ENCODE peak calls at places on chromosomes 4 and X, in five cellular contexts. One of them, this sample, is unnamed.

GRCh38 chr4:3232001-3232400 is 17.0 kb upstream of the MSANTD1 start:
- DNase-seq in SK-N-SH: no peak
- DNase-seq in naive thymus-derived CD4-positive, alpha-beta T cell: no peak
- DNase-seq in CD4-positive, alpha-beta memory T cell: no peak
- DNase-seq in H7: no peak
- DNase-seq in this sample: no peak

GRCh38 chr4:120771907-120772306 is 150.6 kb downstream of the PRDM5 start:
- DNase-seq in SK-N-SH: no peak
- DNase-seq in naive thymus-derived CD4-positive, alpha-beta T cell: no peak
- DNase-seq in CD4-positive, alpha-beta memory T cell: no peak
- DNase-seq in H7: peak; percentile 7
- DNase-seq in this sample: no peak

GRCh38 chrX:49230500-49231232 is 2.5 kb downstream of the CACNA1F start:
- DNase-seq in SK-N-SH: no peak
- DNase-seq in naive thymus-derived CD4-positive, alpha-beta T cell: peak; percentile 63
- DNase-seq in CD4-positive, alpha-beta memory T cell: peak; percentile 47
- DNase-seq in H7: peak; percentile 94
- DNase-seq in this sample: no peak

GRCh38 chrX:39242187-39242586 is 440.9 kb downstream of the MID1IP1 start:
- DNase-seq in SK-N-SH: peak; percentile 16
- DNase-seq in naive thymus-derived CD4-positive, alpha-beta T cell: no peak
- DNase-seq in CD4-positive, alpha-beta memory T cell: peak; percentile 21
- DNase-seq in H7: peak; percentile 31
- DNase-seq in this sample: peak; percentile 45

GRCh38 chrX:10327651-10328050 is 170.9 kb downstream of the CLCN4 start:
- DNase-seq in SK-N-SH: no peak
- DNase-seq in naive thymus-derived CD4-positive, alpha-beta T cell: no peak
- DNase-seq in CD4-positive, alpha-beta memory T cell: no peak
- DNase-seq in H7: peak; percentile 46
- DNase-seq in this sample: no peak

GRCh38 chrX:118484216-118484903 is 11.3 kb upstream of the DOCK11 start:
- DNase-seq in SK-N-SH: no peak
- DNase-seq in naive thymus-derived CD4-positive, alpha-beta T cell: no peak
- DNase-seq in CD4-positive, alpha-beta memory T cell: no peak
- DNase-seq in H7: no peak
- DNase-seq in this sample: no peak

GRCh38 chr4:128946929-128947328 is 137.4 kb downstream of the JADE1 start:
- DNase-seq in SK-N-SH: no peak
- DNase-seq in naive thymus-derived CD4-positive, alpha-beta T cell: no peak
- DNase-seq in CD4-positive, alpha-beta memory T cell: no peak
- DNase-seq in H7: no peak
- DNase-seq in this sample: no peak

GRCh38 chr4:184417802-184418511 is 56.4 kb downstream of the IRF2 start:
- DNase-seq in SK-N-SH: no peak
- DNase-seq in naive thymus-derived CD4-positive, alpha-beta T cell: peak; percentile 26
- DNase-seq in CD4-positive, alpha-beta memory T cell: peak; percentile 28
- DNase-seq in H7: no peak
- DNase-seq in this sample: no peak

GRCh38 chr4:25500626-25501318 is 123.7 kb downstream of the ANAPC4 start:
- DNase-seq in SK-N-SH: peak; percentile 42
- DNase-seq in naive thymus-derived CD4-positive, alpha-beta T cell: no peak
- DNase-seq in CD4-positive, alpha-beta memory T cell: no peak
- DNase-seq in H7: no peak
- DNase-seq in this sample: peak; percentile 92

GRCh38 chr4:13601848-13602247 is 25.7 kb downstream of the BOD1L1 start:
- DNase-seq in SK-N-SH: no peak
- DNase-seq in naive thymus-derived CD4-positive, alpha-beta T cell: no peak
- DNase-seq in CD4-positive, alpha-beta memory T cell: no peak
- DNase-seq in H7: no peak
- DNase-seq in this sample: no peak

GRCh38 chr4:7769936-7770674 is 169.6 kb downstream of the AFAP1 start:
- DNase-seq in SK-N-SH: peak; percentile 73
- DNase-seq in naive thymus-derived CD4-positive, alpha-beta T cell: no peak
- DNase-seq in CD4-positive, alpha-beta memory T cell: no peak
- DNase-seq in H7: peak; percentile 86
- DNase-seq in this sample: no peak

GRCh38 chr4:7767526-7767925 is 172.1 kb downstream of the AFAP1 start:
- DNase-seq in SK-N-SH: no peak
- DNase-seq in naive thymus-derived CD4-positive, alpha-beta T cell: no peak
- DNase-seq in CD4-positive, alpha-beta memory T cell: no peak
- DNase-seq in H7: no peak
- DNase-seq in this sample: no peak

GRCh38 chr4:7767966-7768365 is 171.7 kb downstream of the AFAP1 start:
- DNase-seq in SK-N-SH: no peak
- DNase-seq in naive thymus-derived CD4-positive, alpha-beta T cell: no peak
- DNase-seq in CD4-positive, alpha-beta memory T cell: no peak
- DNase-seq in H7: peak; percentile 45
- DNase-seq in this sample: no peak

GRCh38 chr4:7769308-7769841 is 170.3 kb downstream of the AFAP1 start:
- DNase-seq in SK-N-SH: no peak
- DNase-seq in naive thymus-derived CD4-positive, alpha-beta T cell: no peak
- DNase-seq in CD4-positive, alpha-beta memory T cell: no peak
- DNase-seq in H7: no peak
- DNase-seq in this sample: no peak

DNA sequence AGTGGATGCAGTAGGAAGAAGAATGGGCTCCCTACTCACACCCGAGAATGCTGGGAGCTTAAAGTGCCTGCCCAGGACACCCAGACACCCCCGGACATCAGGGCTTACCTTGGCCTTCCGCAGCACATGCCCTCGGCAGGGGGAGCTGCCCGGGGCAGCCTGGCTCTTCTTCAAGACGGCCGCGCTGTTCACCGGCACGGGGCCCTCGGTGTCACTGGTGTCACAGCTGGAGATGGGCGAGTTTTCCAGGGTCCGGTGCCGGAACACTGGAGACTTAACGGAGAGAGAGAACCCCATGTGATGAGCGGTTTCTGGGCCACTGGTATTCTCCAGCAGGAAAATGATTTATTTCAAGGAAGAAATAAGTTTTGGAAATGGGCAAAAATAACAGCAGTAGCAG is 170.9 kb downstream of the AFAP1 start:
- DNase-seq in SK-N-SH: no peak
- DNase-seq in naive thymus-derived CD4-positive, alpha-beta T cell: no peak
- DNase-seq in CD4-positive, alpha-beta memory T cell: no peak
- DNase-seq in H7: peak; percentile 39
- DNase-seq in this sample: no peak
- H3K36me3 ChIP-seq in SK-N-SH: peaks cover 90% of the 10 kb centered on the region
- H3K36me3 ChIP-seq in naive thymus-derived CD4-positive, alpha-beta T cell: no peaks in the 10 kb centered on the region
- H3K36me3 ChIP-seq in CD4-positive, alpha-beta memory T cell: peaks cover 4% of the 10 kb centered on the region
- H3K36me3 ChIP-seq in H7: peaks cover 1% of the 10 kb centered on the region
- H3K36me3 ChIP-seq in this sample: peaks cover 32% of the 10 kb centered on the region

GRCh38 chrX:151958101-151958500 is 16.4 kb downstream of the GABRE start:
- DNase-seq in SK-N-SH: no peak
- DNase-seq in naive thymus-derived CD4-positive, alpha-beta T cell: no peak
- DNase-seq in CD4-positive, alpha-beta memory T cell: no peak
- DNase-seq in H7: no peak
- DNase-seq in this sample: no peak
- H3K36me3 ChIP-seq in SK-N-SH: peaks cover 2% of the 10 kb centered on the region
- H3K36me3 ChIP-seq in naive thymus-derived CD4-positive, alpha-beta T cell: no peaks in the 10 kb centered on the region
- H3K36me3 ChIP-seq in CD4-positive, alpha-beta memory T cell: no peaks in the 10 kb centered on the region
- H3K36me3 ChIP-seq in H7: no peaks in the 10 kb centered on the region
- H3K36me3 ChIP-seq in this sample: peaks cover 35% of the 10 kb centered on the region

DNA sequence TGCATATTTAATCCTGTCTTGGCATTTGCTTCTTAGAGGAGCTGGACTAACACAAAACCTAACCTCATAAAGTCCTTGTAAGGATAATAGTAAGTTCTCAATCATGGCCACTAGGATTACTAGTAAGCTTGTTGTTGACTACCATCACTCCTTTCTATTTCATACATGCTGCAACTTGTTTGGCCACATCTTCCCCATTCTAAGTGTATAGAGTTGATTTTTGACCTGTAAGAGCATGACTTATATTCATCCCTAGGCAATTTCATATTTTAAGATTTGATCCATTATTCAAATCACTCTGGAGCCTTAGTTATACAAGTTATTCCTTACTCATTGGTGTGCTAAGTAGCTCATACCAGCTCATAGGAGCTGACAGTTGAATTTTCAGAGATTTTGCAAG is 109.4 kb downstream of the EFHC2 start:
- DNase-seq in SK-N-SH: no peak
- DNase-seq in naive thymus-derived CD4-positive, alpha-beta T cell: no peak
- DNase-seq in CD4-positive, alpha-beta memory T cell: no peak
- DNase-seq in H7: no peak
- DNase-seq in this sample: no peak
- H3K36me3 ChIP-seq in SK-N-SH: no peaks in the 10 kb centered on the region
- H3K36me3 ChIP-seq in naive thymus-derived CD4-positive, alpha-beta T cell: no peaks in the 10 kb centered on the region
- H3K36me3 ChIP-seq in CD4-positive, alpha-beta memory T cell: no peaks in the 10 kb centered on the region
- H3K36me3 ChIP-seq in H7: no peaks in the 10 kb centered on the region
- H3K36me3 ChIP-seq in this sample: no peaks in the 10 kb centered on the region

DNA sequence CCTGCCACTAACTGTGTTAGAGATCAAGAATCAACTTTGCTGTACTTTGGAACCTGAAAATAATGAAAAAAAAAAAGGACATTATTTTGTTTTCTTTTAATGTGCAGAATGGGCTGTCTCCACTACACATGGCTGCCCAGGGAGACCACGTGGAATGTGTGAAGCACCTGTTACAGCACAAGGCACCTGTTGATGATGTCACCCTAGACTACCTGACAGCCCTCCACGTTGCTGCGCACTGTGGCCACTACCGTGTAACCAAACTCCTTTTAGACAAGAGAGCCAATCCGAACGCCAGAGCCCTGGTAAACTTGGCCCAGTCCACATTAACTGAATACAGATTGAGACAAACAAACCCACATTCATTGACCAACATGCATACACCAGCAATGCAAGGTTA is 206.2 kb downstream of the ANK2 start:
- DNase-seq in SK-N-SH: no peak
- DNase-seq in naive thymus-derived CD4-positive, alpha-beta T cell: no peak
- DNase-seq in CD4-positive, alpha-beta memory T cell: no peak
- DNase-seq in H7: no peak
- DNase-seq in this sample: no peak
- H3K36me3 ChIP-seq in SK-N-SH: no peaks in the 10 kb centered on the region
- H3K36me3 ChIP-seq in naive thymus-derived CD4-positive, alpha-beta T cell: no peaks in the 10 kb centered on the region
- H3K36me3 ChIP-seq in CD4-positive, alpha-beta memory T cell: no peaks in the 10 kb centered on the region
- H3K36me3 ChIP-seq in H7: peaks cover 3% of the 10 kb centered on the region
- H3K36me3 ChIP-seq in this sample: no peaks in the 10 kb centered on the region